ENCODE peak calls at places on chromosomes 3 and 15, in six cellular contexts. Q, R, N, U, F and S are unnamed samples. For H3K36me3, the result is how much of the 10 kb centered on the place peaks cover.

GRCh38 chr3:10995871-10996270 is 3.3 kb downstream of the SLC6A1 start:
- DNase-seq in N (no peak), R (no peak), U (no peak), F (no peak), Q (no peak), S (no peak)

GRCh38 chr3:127748754-127749327 is 73.5 kb downstream of the MGLL start:
- DNase-seq in U (no peak), R (no peak), Q (no peak), F (no peak), N (no peak), S (no peak)

GRCh38 chr3:151282921-151283320 is 4.6 kb upstream of the P2RY14 start:
- DNase-seq in R (no peak), F (no peak), Q (no peak), U (no peak), N (peak), S (no peak)

GRCh38 chr3:54366839-54367238 is 244.5 kb downstream of the CACNA2D3 start:
- DNase-seq in N (no peak), F (no peak), Q (no peak), U (no peak), R (no peak), S (no peak)

GRCh38 chr3:186895406-186895805 is 34.9 kb upstream of the ST6GAL1 start:
- DNase-seq in Q (no peak), R (no peak), F (no peak), N (no peak), U (no peak), S (no peak)

GRCh38 chr3:140896997-140897396 is 44.6 kb upstream of the SLC25A36 start:
- DNase-seq in Q (no peak), R (no peak), N (no peak), U (no peak), F (no peak), S (no peak)

GRCh38 chr3:117526485-117527079 is 817.0 kb downstream of the TUSC7 start:
- DNase-seq in N (peak), R (no peak), Q (peak), U (no peak), F (no peak), S (no peak)

GRCh38 chr15:44537728-44538240 is 837 bp downstream of the EIF3J start:
- DNase-seq in N (peak), U (no peak), F (no peak), R (no peak), Q (no peak), S (no peak)

GRCh38 chr15:31483053-31483923 is 156.7 kb downstream of the KLF13 start:
- DNase-seq in N (no peak), Q (no peak), R (no peak), U (peak), F (no peak), S (no peak)

GRCh38 chr3:61030469-61031035 is 220.7 kb downstream of the FHIT start:
- DNase-seq in R (no peak), U (no peak), N (peak), F (no peak), Q (no peak), S (no peak)

GRCh38 chr3:50089603-50089945 is 855 bp downstream of the RBM5 start:
- DNase-seq in N (peak), U (no peak), F (no peak), R (no peak), Q (no peak), S (no peak)
- H3K27ac ChIP-seq in N (peak), U (peak), F (peak), R (peak), Q (peak), S (peak)

GRCh38 chr3:69178838-69179739 is 56.7 kb upstream of the LMOD3 start:
- DNase-seq in N (no peak), F (no peak), R (no peak), Q (no peak), U (no peak), S (no peak)

GRCh38 chr3:69179740-69180372 is 57.5 kb upstream of the LMOD3 start:
- DNase-seq in F (no peak), U (no peak), N (no peak), Q (no peak), R (no peak), S (no peak)

GRCh38 chr3:69182588-69183299 is 60.3 kb upstream of the LMOD3 start:
- DNase-seq in U (no peak), N (peak), F (no peak), Q (no peak), R (no peak), S (no peak)

GRCh38 chr3:69181592-69182211 is 59.3 kb upstream of the LMOD3 start:
- DNase-seq in U (no peak), F (no peak), Q (no peak), R (no peak), N (peak), S (no peak)

DNA sequence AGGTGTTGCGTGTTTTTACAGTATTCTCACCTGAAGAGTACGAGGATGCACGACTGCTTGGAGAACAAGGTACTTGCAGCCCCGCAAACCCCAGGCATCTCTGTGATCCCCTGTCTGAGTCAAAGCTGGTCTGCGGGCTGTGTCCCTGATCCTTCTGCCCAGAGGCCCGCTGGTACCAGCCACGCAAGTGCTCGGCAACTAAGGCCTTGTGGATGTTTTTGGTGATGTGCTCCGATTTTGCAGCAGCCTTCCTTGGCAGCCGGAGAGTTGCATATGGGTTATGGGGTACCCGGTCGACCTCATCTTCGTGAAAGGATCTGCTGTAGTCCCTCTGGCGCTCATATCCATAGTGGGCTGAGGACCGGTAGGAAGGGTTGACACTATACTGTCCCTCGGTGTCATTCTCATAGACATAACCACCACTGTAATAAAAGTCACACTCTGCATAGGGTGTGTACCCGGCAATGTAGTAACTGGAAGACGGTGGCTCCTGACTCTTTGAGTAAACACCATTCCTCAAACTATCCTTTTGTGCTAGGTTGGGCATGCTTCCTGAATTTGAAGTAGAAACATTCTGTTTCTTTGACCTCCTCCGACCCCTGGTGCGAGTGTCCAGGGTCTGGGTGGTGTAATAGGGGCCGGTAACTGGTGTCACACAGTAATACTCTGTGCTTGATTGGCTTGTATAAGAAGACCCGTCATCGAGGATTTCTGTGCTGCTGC is 58.6 kb upstream of the LMOD3 start:
- DNase-seq in F (no peak), N (no peak), R (no peak), Q (no peak), U (no peak), S (no peak)
- H3K36me3 ChIP-seq in F (half or more), N (under half), R (under half), Q (under half), U (under half), S (under half)

GRCh38 chr15:40441012-40441735 is 421 bp downstream of the BAHD1 start:
- DNase-seq in U (no peak), Q (no peak), N (no peak), F (no peak), R (no peak), S (no peak)
- H3K4me3 ChIP-seq in U (peak), Q (peak), N (peak), F (peak), R (peak), S (peak)

DNA sequence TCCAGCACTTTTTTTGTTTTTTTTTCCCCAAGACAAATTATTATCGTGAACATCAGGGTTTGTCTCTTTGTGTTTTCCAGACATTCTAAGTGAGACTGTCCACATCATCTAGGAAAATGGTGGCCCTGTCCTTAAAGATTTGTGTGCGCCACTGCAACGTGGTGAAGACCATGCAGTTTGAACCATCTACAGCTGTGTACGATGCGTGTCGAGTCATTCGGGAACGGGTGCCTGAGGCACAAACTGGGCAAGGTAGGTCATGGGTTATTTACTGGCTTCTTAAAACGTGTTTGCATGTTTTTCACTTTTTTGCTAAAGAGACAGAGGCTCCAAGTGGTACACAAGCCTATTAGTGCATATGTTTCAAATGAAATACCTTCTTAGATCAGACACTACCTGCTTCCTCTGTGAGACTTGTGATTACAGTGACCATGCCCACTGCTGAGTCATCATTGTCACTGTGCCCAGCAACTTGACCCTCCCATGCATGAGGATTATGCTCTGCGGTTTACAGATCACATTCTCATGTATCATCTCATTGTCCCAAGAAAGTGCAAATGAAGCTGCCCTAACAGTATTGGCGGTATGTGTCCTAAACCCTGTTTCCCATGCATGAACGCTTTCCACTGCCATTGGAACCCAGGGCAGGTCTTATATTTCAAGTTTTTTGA is 395.2 kb upstream of the TPM1 start:
- DNase-seq in N (peak), F (no peak), R (no peak), Q (peak), U (no peak), S (no peak)
- H3K27ac ChIP-seq in N (no peak), F (no peak), R (no peak), Q (no peak), U (no peak), S (no peak)

GRCh38 chr3:41234823-41235722 is 35.8 kb downstream of the CTNNB1 start:
- DNase-seq in F (no peak), U (no peak), R (no peak), Q (no peak), N (peak), S (no peak)
- H3K36me3 ChIP-seq in F (half or more), U (half or more), R (under half), Q (half or more), N (under half), S (half or more)

GRCh38 chr15:81294501-81294850 is 29.5 kb downstream of the STARD5 start:
- DNase-seq in R (no peak), F (no peak), U (no peak), N (no peak), Q (no peak), S (peak)

GRCh38 chr15:81296673-81297072 is 27.3 kb downstream of the STARD5 start:
- DNase-seq in Q (no peak), R (no peak), F (peak), N (no peak), U (peak), S (peak)

GRCh38 chr15:81296218-81296617 is 27.7 kb downstream of the STARD5 start:
- DNase-seq in U (no peak), N (no peak), Q (no peak), R (no peak), F (no peak), S (no peak)

GRCh38 chr15:81297147-81297572 is 26.8 kb downstream of the STARD5 start:
- DNase-seq in R (no peak), F (no peak), N (no peak), Q (no peak), U (no peak), S (peak)

DNA sequence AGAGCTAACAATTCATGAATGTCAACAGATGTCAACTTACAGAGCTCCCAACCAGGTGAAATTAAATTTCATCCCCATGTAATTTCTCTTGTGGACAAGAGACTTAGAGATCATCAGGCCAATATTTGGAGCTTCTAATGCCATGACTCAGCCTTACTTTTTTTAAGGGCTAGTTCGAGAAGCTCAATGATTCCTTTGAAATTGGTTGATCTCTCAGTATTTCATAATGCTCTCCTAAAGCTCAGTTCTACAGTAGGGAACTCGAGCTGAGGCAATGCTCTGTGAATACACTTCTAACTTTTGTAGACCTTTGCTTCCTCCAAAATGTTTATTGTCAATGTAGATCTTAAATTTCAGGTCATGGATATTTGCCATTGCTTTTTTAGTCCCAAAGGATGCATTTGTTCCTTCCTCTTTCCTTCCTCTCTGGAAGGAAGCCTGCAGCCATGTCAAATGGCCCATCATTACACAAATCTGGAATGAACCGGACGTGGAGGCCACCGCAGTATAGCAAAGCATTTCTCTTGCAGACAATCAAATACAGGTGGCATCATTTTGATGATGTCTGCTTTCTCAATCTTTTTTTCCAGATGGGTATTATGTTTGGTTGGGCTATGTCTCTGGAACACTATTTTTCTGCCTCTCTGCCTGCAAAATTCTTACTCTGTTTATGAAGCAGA is 28.3 kb downstream of the STARD5 start:
- DNase-seq in F (no peak), R (no peak), Q (no peak), U (no peak), N (no peak), S (no peak)
- H3K4me3 ChIP-seq in F (no peak), R (no peak), Q (no peak), U (peak), N (no peak), S (no peak)

DNA sequence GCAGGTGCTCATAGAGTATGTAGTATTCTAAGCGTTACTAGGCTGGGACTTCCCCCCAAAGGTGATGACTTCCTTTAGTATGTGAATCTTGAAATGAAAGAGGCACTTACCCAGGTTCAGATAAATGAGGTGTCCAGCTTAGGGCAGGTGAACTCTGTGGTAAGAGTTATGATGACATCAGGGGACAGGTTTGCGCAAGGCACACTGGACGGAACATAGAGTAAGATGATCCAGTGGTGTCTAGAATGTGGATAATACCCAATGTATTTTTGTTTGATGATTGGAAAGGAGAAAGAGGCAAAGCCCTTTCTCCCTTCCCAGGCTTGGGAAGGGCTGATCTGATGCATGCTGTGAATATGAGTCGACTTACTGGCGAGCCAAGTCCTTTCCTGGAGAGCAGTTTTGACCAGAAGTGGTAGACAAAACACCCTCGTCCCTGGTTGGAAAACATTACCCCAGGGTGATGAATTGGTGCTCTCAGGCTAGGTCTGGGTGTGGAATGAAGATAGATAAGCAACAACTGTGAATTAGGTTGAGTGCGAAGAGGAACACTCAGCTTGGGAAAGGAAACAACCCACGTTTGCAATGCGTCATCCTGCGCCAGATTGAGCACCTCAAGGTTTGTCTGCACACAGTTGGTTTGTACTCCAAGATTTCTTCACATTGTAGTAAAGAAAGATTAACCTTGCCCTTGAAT is 124.2 kb downstream of the GHSR start:
- DNase-seq in Q (no peak), F (peak), U (no peak), N (peak), R (peak), S (no peak)
- H3K27ac ChIP-seq in Q (peak), F (peak), U (no peak), N (no peak), R (peak), S (peak)

DNA sequence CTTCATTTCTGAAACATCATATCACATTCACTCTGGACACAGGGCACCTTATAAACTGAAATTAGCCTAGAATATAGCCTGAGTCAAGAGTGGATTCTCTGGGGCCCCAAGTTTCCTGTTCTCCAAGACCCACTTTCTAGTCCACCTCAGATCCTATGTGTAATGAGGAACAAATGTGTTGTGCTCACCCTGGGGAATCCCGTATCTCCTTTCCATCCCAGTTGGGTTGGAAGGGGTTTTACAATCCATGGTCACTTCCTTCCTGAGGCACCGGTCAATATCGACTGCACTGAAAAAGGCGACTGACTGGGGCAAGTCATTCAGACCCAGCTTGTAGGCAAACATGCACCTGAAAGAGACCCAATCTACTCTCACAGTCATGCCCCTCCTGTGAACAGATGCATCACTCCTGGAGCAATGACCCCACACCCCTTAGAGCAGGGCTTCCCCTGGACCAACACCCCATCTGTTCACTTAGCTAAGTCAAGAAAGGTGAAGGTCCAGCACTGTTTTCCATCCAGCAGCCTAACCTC is 17.4 kb downstream of the POLG start:
- DNase-seq in Q (no peak), R (no peak), U (no peak), N (no peak), F (no peak), S (no peak)
- H3K36me3 ChIP-seq in Q (half or more), R (half or more), U (half or more), N (under half), F (half or more), S (half or more)

GRCh38 chr3:120204338-120204737 is 80.7 kb downstream of the GPR156 start:
- DNase-seq in Q (no peak), N (no peak), R (no peak), F (no peak), U (no peak), S (no peak)

GRCh38 chr3:120203016-120203415 is 82.0 kb downstream of the GPR156 start:
- DNase-seq in Q (peak), N (peak), R (no peak), F (no peak), U (no peak), S (peak)

GRCh38 chr3:120200836-120201235 is 84.2 kb downstream of the GPR156 start:
- DNase-seq in Q (no peak), R (no peak), F (no peak), U (no peak), N (no peak), S (no peak)

GRCh38 chr3:120202363-120202762 is 82.7 kb downstream of the GPR156 start:
- DNase-seq in N (no peak), Q (no peak), F (no peak), R (no peak), U (no peak), S (no peak)

GRCh38 chr3:120203621-120204020 is 81.4 kb downstream of the GPR156 start:
- DNase-seq in U (no peak), F (no peak), N (no peak), R (no peak), Q (no peak), S (no peak)
- H3K4me3 ChIP-seq in U (no peak), F (no peak), N (no peak), R (no peak), Q (no peak), S (no peak)

DNA sequence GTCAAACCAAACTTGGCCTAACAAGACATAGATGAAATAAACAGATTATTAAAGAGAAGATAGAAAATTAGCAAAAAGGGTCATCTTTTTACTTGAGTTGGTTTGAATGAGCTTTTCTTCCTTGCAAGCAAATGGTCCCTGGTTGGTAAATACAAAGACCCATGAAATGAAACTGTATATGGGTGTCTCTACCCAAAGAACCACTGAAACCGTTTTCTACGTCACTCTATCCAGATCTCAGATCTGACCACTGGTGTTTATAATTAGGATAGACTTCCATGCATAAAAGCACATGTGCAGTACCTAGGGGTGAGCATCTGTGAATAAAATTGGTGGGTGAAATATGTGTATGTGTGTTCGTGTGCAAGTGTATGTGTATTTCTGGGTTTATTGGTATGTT is 73.2 kb downstream of the CLDN11 start:
- DNase-seq in N (no peak), U (no peak), R (no peak), F (no peak), Q (no peak), S (no peak)
- H3K27ac ChIP-seq in N (no peak), U (no peak), R (no peak), F (no peak), Q (no peak), S (no peak)